ENCODE peak calls at places on chromosomes 16 and 17, in nine cellular contexts. One of them, this sample, is unnamed.
A peak's percentile ranks its signal among the peaks of the same experiment; 100 is the strongest.

GRCh38 chr16:2308089-2308962 is 32.2 kb downstream of the ABCA3 start:
- DNase-seq in CD8-positive, alpha-beta memory T cell: no peak
- DNase-seq in sigmoid colon: no peak
- DNase-seq in small intestine: no peak
- DNase-seq in mammary epithelial cell: no peak
- DNase-seq in IMR-90: no peak
- DNase-seq in body of pancreas: peak; percentile 13
- DNase-seq in transverse colon: no peak
- DNase-seq in cardiac muscle cell: no peak
- DNase-seq in this sample: no peak

GRCh38 chr17:29590261-29590978 is 972 bp upstream of the GIT1 start:
- DNase-seq in mammary epithelial cell: no peak
- DNase-seq in transverse colon: peak; percentile 18
- DNase-seq in sigmoid colon: peak; percentile 75
- DNase-seq in IMR-90: peak; percentile 58
- DNase-seq in CD8-positive, alpha-beta memory T cell: no peak
- DNase-seq in body of pancreas: no peak
- DNase-seq in cardiac muscle cell: peak; percentile 48
- DNase-seq in small intestine: no peak
- DNase-seq in this sample: no peak

GRCh38 chr16:68289621-68290329 is 21.0 kb downstream of the SLC7A6OS start:
- DNase-seq in small intestine: peak; percentile 18
- DNase-seq in mammary epithelial cell: no peak
- DNase-seq in sigmoid colon: no peak
- DNase-seq in IMR-90: no peak
- DNase-seq in CD8-positive, alpha-beta memory T cell: peak; percentile 40
- DNase-seq in body of pancreas: no peak
- DNase-seq in transverse colon: no peak
- DNase-seq in cardiac muscle cell: peak; percentile 39
- DNase-seq in this sample: peak; percentile 25

GRCh38 chr17:49015924-49016774 is 19.0 kb downstream of the IGF2BP1 start:
- DNase-seq in transverse colon: no peak
- DNase-seq in small intestine: no peak
- DNase-seq in mammary epithelial cell: no peak
- DNase-seq in body of pancreas: no peak
- DNase-seq in cardiac muscle cell: peak; percentile 29
- DNase-seq in CD8-positive, alpha-beta memory T cell: no peak
- DNase-seq in IMR-90: peak; percentile 20
- DNase-seq in sigmoid colon: no peak
- DNase-seq in this sample: no peak

GRCh38 chr17:29358421-29358820 is 31.7 kb upstream of the TAOK1 start:
- DNase-seq in small intestine: no peak
- DNase-seq in transverse colon: no peak
- DNase-seq in cardiac muscle cell: peak; percentile 49
- DNase-seq in sigmoid colon: no peak
- DNase-seq in body of pancreas: no peak
- DNase-seq in IMR-90: no peak
- DNase-seq in mammary epithelial cell: peak; percentile 46
- DNase-seq in CD8-positive, alpha-beta memory T cell: no peak
- DNase-seq in this sample: no peak

GRCh38 chr16:79756571-79756970 is 156.0 kb upstream of the MAF start:
- DNase-seq in mammary epithelial cell: peak; percentile 53
- DNase-seq in small intestine: no peak
- DNase-seq in sigmoid colon: no peak
- DNase-seq in body of pancreas: no peak
- DNase-seq in IMR-90: no peak
- DNase-seq in transverse colon: no peak
- DNase-seq in cardiac muscle cell: no peak
- DNase-seq in CD8-positive, alpha-beta memory T cell: no peak
- DNase-seq in this sample: no peak

GRCh38 chr16:23254338-23254737 is 47.8 kb upstream of the SCNN1B start:
- DNase-seq in small intestine: no peak
- DNase-seq in body of pancreas: no peak
- DNase-seq in transverse colon: no peak
- DNase-seq in cardiac muscle cell: no peak
- DNase-seq in sigmoid colon: no peak
- DNase-seq in IMR-90: peak; percentile 48
- DNase-seq in CD8-positive, alpha-beta memory T cell: no peak
- DNase-seq in mammary epithelial cell: peak; percentile 88
- DNase-seq in this sample: no peak

GRCh38 chr17:6366144-6366755 is 68.7 kb downstream of the AIPL1 start:
- DNase-seq in body of pancreas: peak; percentile 21
- DNase-seq in CD8-positive, alpha-beta memory T cell: no peak
- DNase-seq in transverse colon: no peak
- DNase-seq in small intestine: no peak
- DNase-seq in sigmoid colon: no peak
- DNase-seq in IMR-90: peak; percentile 24
- DNase-seq in mammary epithelial cell: peak; percentile 90
- DNase-seq in cardiac muscle cell: no peak
- DNase-seq in this sample: no peak

GRCh38 chr17:42182927-42183734 is 2.1 kb downstream of the HCRT start:
- DNase-seq in CD8-positive, alpha-beta memory T cell: no peak
- DNase-seq in cardiac muscle cell: peak; percentile 20
- DNase-seq in IMR-90: peak; percentile 60
- DNase-seq in sigmoid colon: no peak
- DNase-seq in body of pancreas: no peak
- DNase-seq in small intestine: peak; percentile 82
- DNase-seq in mammary epithelial cell: peak; percentile 16
- DNase-seq in transverse colon: no peak
- DNase-seq in this sample: no peak

GRCh38 chr17:77675816-77676799 is 282.4 kb upstream of the TNRC6C start:
- DNase-seq in body of pancreas: no peak
- DNase-seq in CD8-positive, alpha-beta memory T cell: no peak
- DNase-seq in IMR-90: no peak
- DNase-seq in small intestine: no peak
- DNase-seq in mammary epithelial cell: no peak
- DNase-seq in sigmoid colon: peak; percentile 55
- DNase-seq in transverse colon: no peak
- DNase-seq in cardiac muscle cell: peak; percentile 29
- DNase-seq in this sample: no peak
- H3K36me3 ChIP-seq in body of pancreas: no peaks in the 10 kb centered on the region
- H3K36me3 ChIP-seq in CD8-positive, alpha-beta memory T cell: no peaks in the 10 kb centered on the region
- H3K36me3 ChIP-seq in IMR-90: no peaks in the 10 kb centered on the region
- H3K36me3 ChIP-seq in small intestine: no peaks in the 10 kb centered on the region
- H3K36me3 ChIP-seq in mammary epithelial cell: no peaks in the 10 kb centered on the region
- H3K36me3 ChIP-seq in sigmoid colon: no peaks in the 10 kb centered on the region
- H3K36me3 ChIP-seq in transverse colon: no peaks in the 10 kb centered on the region
- H3K36me3 ChIP-seq in cardiac muscle cell: no peaks in the 10 kb centered on the region
- H3K36me3 ChIP-seq in this sample: peaks cover 4% of the 10 kb centered on the region

GRCh38 chr17:45229681-45230409 is 8.2 kb downstream of the FMNL1 start:
- DNase-seq in CD8-positive, alpha-beta memory T cell: no peak
- DNase-seq in body of pancreas: no peak
- DNase-seq in sigmoid colon: no peak
- DNase-seq in cardiac muscle cell: peak; percentile 33
- DNase-seq in transverse colon: peak; percentile 48
- DNase-seq in IMR-90: no peak
- DNase-seq in small intestine: no peak
- DNase-seq in mammary epithelial cell: no peak
- DNase-seq in this sample: no peak
- H3K4me1 ChIP-seq in CD8-positive, alpha-beta memory T cell: peaks cover 76% of the 10 kb centered on the region
- H3K4me1 ChIP-seq in body of pancreas: peaks cover 25% of the 10 kb centered on the region
- H3K4me1 ChIP-seq in sigmoid colon: peaks cover 21% of the 10 kb centered on the region
- H3K4me1 ChIP-seq in cardiac muscle cell: peaks cover 8% of the 10 kb centered on the region
- H3K4me1 ChIP-seq in transverse colon: peaks cover 50% of the 10 kb centered on the region
- H3K4me1 ChIP-seq in IMR-90: peaks cover 37% of the 10 kb centered on the region
- H3K4me1 ChIP-seq in small intestine: peaks cover 3% of the 10 kb centered on the region
- H3K4me1 ChIP-seq in mammary epithelial cell: peaks cover 47% of the 10 kb centered on the region
- H3K4me1 ChIP-seq in this sample: peaks cover 95% of the 10 kb centered on the region

GRCh38 chr16:78402797-78403196 is 303.3 kb downstream of the WWOX start:
- DNase-seq in mammary epithelial cell: no peak
- DNase-seq in cardiac muscle cell: no peak
- DNase-seq in IMR-90: no peak
- DNase-seq in small intestine: no peak
- DNase-seq in body of pancreas: no peak
- DNase-seq in transverse colon: no peak
- DNase-seq in sigmoid colon: no peak
- DNase-seq in CD8-positive, alpha-beta memory T cell: no peak
- DNase-seq in this sample: no peak

GRCh38 chr16:78407191-78407590 is 307.7 kb downstream of the WWOX start:
- DNase-seq in cardiac muscle cell: no peak
- DNase-seq in body of pancreas: no peak
- DNase-seq in small intestine: no peak
- DNase-seq in IMR-90: peak; percentile 21
- DNase-seq in CD8-positive, alpha-beta memory T cell: no peak
- DNase-seq in transverse colon: no peak
- DNase-seq in sigmoid colon: no peak
- DNase-seq in mammary epithelial cell: no peak
- DNase-seq in this sample: no peak

DNA sequence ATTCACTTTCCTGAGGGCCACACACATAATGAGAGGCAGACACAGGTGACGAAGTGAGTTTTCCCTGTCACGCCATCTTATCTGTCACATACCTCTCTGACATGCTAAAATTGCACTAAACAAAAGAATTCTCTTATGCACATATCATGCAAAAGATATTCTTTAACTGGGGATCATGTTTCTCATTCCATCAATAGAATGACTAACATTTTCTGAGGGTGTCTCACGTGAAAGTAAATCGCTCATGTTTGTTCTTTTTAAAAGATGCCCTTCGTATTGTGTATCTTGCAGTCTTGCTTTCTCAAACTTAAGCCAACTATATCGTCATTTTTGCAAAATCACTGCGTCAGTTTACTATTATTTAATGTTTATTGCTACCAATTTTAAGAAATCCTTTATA is 306.4 kb downstream of the WWOX start:
- DNase-seq in transverse colon: no peak
- DNase-seq in small intestine: no peak
- DNase-seq in mammary epithelial cell: no peak
- DNase-seq in CD8-positive, alpha-beta memory T cell: no peak
- DNase-seq in sigmoid colon: no peak
- DNase-seq in IMR-90: peak; percentile 0
- DNase-seq in body of pancreas: no peak
- DNase-seq in cardiac muscle cell: no peak
- DNase-seq in this sample: no peak
- H3K36me3 ChIP-seq in transverse colon: no peaks in the 10 kb centered on the region
- H3K36me3 ChIP-seq in small intestine: no peaks in the 10 kb centered on the region
- H3K36me3 ChIP-seq in mammary epithelial cell: no peaks in the 10 kb centered on the region
- H3K36me3 ChIP-seq in CD8-positive, alpha-beta memory T cell: no peaks in the 10 kb centered on the region
- H3K36me3 ChIP-seq in sigmoid colon: no peaks in the 10 kb centered on the region
- H3K36me3 ChIP-seq in IMR-90: no peaks in the 10 kb centered on the region
- H3K36me3 ChIP-seq in body of pancreas: no peaks in the 10 kb centered on the region
- H3K36me3 ChIP-seq in cardiac muscle cell: no peaks in the 10 kb centered on the region
- H3K36me3 ChIP-seq in this sample: no peaks in the 10 kb centered on the region

GRCh38 chr17:73794336-73794735 is 150.1 kb upstream of the SDK2 start:
- DNase-seq in small intestine: no peak
- DNase-seq in body of pancreas: no peak
- DNase-seq in IMR-90: no peak
- DNase-seq in cardiac muscle cell: no peak
- DNase-seq in transverse colon: no peak
- DNase-seq in mammary epithelial cell: no peak
- DNase-seq in sigmoid colon: no peak
- DNase-seq in CD8-positive, alpha-beta memory T cell: no peak
- DNase-seq in this sample: no peak
- H3K4me1 ChIP-seq in small intestine: peaks cover 10% of the 10 kb centered on the region
- H3K4me1 ChIP-seq in body of pancreas: peaks cover 8% of the 10 kb centered on the region
- H3K4me1 ChIP-seq in IMR-90: no peaks in the 10 kb centered on the region
- H3K4me1 ChIP-seq in cardiac muscle cell: no peaks in the 10 kb centered on the region
- H3K4me1 ChIP-seq in transverse colon: peaks cover 9% of the 10 kb centered on the region
- H3K4me1 ChIP-seq in mammary epithelial cell: peaks cover 10% of the 10 kb centered on the region
- H3K4me1 ChIP-seq in sigmoid colon: no peaks in the 10 kb centered on the region
- H3K4me1 ChIP-seq in CD8-positive, alpha-beta memory T cell: no peaks in the 10 kb centered on the region
- H3K4me1 ChIP-seq in this sample: no peaks in the 10 kb centered on the region

DNA sequence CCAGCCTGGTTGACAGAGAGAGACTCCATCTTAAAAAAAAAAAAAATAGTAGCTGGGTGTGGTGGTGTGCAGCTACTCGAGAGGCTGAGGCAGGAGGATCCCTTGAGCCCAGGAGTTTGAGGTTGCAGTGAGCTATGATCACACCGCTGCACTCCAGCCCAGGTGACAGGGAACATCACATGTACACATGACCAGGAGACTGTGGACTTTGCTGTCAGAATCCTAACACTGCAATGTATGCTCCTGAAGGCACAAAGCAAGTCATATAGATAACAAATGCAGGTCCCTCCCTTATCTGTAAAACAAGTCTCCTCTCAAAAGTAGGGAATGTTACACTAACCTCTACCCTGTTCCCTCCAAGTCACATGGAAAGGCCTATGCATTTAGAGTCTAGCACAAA is 48.6 kb downstream of the ARHGAP17 start:
- DNase-seq in cardiac muscle cell: no peak
- DNase-seq in transverse colon: no peak
- DNase-seq in IMR-90: no peak
- DNase-seq in CD8-positive, alpha-beta memory T cell: no peak
- DNase-seq in sigmoid colon: no peak
- DNase-seq in small intestine: peak; percentile 54
- DNase-seq in body of pancreas: no peak
- DNase-seq in mammary epithelial cell: no peak
- DNase-seq in this sample: no peak
- H3K36me3 ChIP-seq in cardiac muscle cell: peaks cover 25% of the 10 kb centered on the region
- H3K36me3 ChIP-seq in transverse colon: no peaks in the 10 kb centered on the region
- H3K36me3 ChIP-seq in IMR-90: peaks cover 74% of the 10 kb centered on the region
- H3K36me3 ChIP-seq in CD8-positive, alpha-beta memory T cell: peaks cover 55% of the 10 kb centered on the region
- H3K36me3 ChIP-seq in sigmoid colon: peaks cover 86% of the 10 kb centered on the region
- H3K36me3 ChIP-seq in small intestine: peaks cover 15% of the 10 kb centered on the region
- H3K36me3 ChIP-seq in body of pancreas: peaks cover 36% of the 10 kb centered on the region
- H3K36me3 ChIP-seq in mammary epithelial cell: peaks cover 6% of the 10 kb centered on the region
- H3K36me3 ChIP-seq in this sample: peaks cover 83% of the 10 kb centered on the region

GRCh38 chr16:57530104-57530522 is 6.3 kb downstream of the CCDC102A start:
- DNase-seq in mammary epithelial cell: no peak
- DNase-seq in IMR-90: peak; percentile 76
- DNase-seq in body of pancreas: no peak
- DNase-seq in CD8-positive, alpha-beta memory T cell: peak; percentile 71
- DNase-seq in transverse colon: peak; percentile 63
- DNase-seq in sigmoid colon: peak; percentile 86
- DNase-seq in cardiac muscle cell: peak; percentile 78
- DNase-seq in small intestine: peak; percentile 66
- DNase-seq in this sample: peak; percentile 49
- H3K4me1 ChIP-seq in mammary epithelial cell: peaks cover 5% of the 10 kb centered on the region
- H3K4me1 ChIP-seq in IMR-90: peaks cover 21% of the 10 kb centered on the region
- H3K4me1 ChIP-seq in body of pancreas: peaks cover 10% of the 10 kb centered on the region
- H3K4me1 ChIP-seq in CD8-positive, alpha-beta memory T cell: peaks cover 59% of the 10 kb centered on the region
- H3K4me1 ChIP-seq in transverse colon: peaks cover 35% of the 10 kb centered on the region
- H3K4me1 ChIP-seq in sigmoid colon: peaks cover 58% of the 10 kb centered on the region
- H3K4me1 ChIP-seq in cardiac muscle cell: peaks cover 23% of the 10 kb centered on the region
- H3K4me1 ChIP-seq in small intestine: peaks cover 7% of the 10 kb centered on the region
- H3K4me1 ChIP-seq in this sample: peaks cover 51% of the 10 kb centered on the region

GRCh38 chr16:10539793-10540192 is 40.6 kb downstream of the EMP2 start:
- DNase-seq in transverse colon: no peak
- DNase-seq in small intestine: no peak
- DNase-seq in sigmoid colon: no peak
- DNase-seq in mammary epithelial cell: no peak
- DNase-seq in cardiac muscle cell: no peak
- DNase-seq in CD8-positive, alpha-beta memory T cell: no peak
- DNase-seq in IMR-90: no peak
- DNase-seq in body of pancreas: no peak
- DNase-seq in this sample: no peak
- H3K36me3 ChIP-seq in transverse colon: no peaks in the 10 kb centered on the region
- H3K36me3 ChIP-seq in small intestine: no peaks in the 10 kb centered on the region
- H3K36me3 ChIP-seq in sigmoid colon: peaks cover 96% of the 10 kb centered on the region
- H3K36me3 ChIP-seq in mammary epithelial cell: peaks cover 3% of the 10 kb centered on the region
- H3K36me3 ChIP-seq in cardiac muscle cell: peaks cover 45% of the 10 kb centered on the region
- H3K36me3 ChIP-seq in CD8-positive, alpha-beta memory T cell: no peaks in the 10 kb centered on the region
- H3K36me3 ChIP-seq in IMR-90: peaks cover 5% of the 10 kb centered on the region
- H3K36me3 ChIP-seq in body of pancreas: no peaks in the 10 kb centered on the region
- H3K36me3 ChIP-seq in this sample: no peaks in the 10 kb centered on the region

DNA sequence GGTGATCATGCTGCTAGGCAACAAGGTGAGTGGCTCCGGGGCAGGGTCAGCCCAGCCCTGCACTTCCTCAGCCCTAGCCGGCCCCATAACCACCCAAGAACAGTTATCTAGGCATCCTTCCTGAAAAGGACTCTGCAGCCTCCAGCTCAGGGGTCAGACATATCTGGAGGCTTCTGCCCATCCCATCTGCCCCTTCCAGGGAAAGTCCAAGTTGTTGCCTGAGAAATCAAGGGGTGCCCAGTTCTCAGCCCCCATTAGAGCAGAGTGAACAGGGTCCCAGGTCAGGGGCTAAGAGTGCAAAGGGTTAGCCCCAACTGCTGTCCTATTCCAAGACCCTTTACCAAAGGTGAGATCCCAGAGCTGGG is 4.1 kb upstream of the NHERF1 start:
- DNase-seq in IMR-90: no peak
- DNase-seq in body of pancreas: no peak
- DNase-seq in cardiac muscle cell: no peak
- DNase-seq in sigmoid colon: peak; percentile 15
- DNase-seq in transverse colon: no peak
- DNase-seq in small intestine: no peak
- DNase-seq in CD8-positive, alpha-beta memory T cell: no peak
- DNase-seq in mammary epithelial cell: no peak
- DNase-seq in this sample: no peak
- H3K4me1 ChIP-seq in IMR-90: peaks cover 4% of the 10 kb centered on the region
- H3K4me1 ChIP-seq in body of pancreas: peaks cover 22% of the 10 kb centered on the region
- H3K4me1 ChIP-seq in cardiac muscle cell: peaks cover 30% of the 10 kb centered on the region
- H3K4me1 ChIP-seq in sigmoid colon: peaks cover 15% of the 10 kb centered on the region
- H3K4me1 ChIP-seq in transverse colon: peaks cover 53% of the 10 kb centered on the region
- H3K4me1 ChIP-seq in small intestine: no peaks in the 10 kb centered on the region
- H3K4me1 ChIP-seq in CD8-positive, alpha-beta memory T cell: peaks cover 85% of the 10 kb centered on the region
- H3K4me1 ChIP-seq in mammary epithelial cell: no peaks in the 10 kb centered on the region
- H3K4me1 ChIP-seq in this sample: peaks cover 84% of the 10 kb centered on the region

This sample was measured in CD4-positive, CD25-positive, alpha-beta regulatory T cell.